ENCODE peak calls at places on chromosomes 2 and 18, in four cellular contexts. C is K562, P is IMR-90, F is GM12878. E is an unnamed sample.

GRCh38 chr2:120436885-120437603 is 91.1 kb downstream of the INHBB start:
- DNase-seq in C (peak), F (no peak), P (peak), E (peak)

GRCh38 chr18:36312806-36313395 is 15.4 kb downstream of the FHOD3 start:
- DNase-seq in P (peak), C (no peak), F (no peak), E (no peak)

GRCh38 chr2:10654069-10654468 is 35.7 kb downstream of the NOL10 start:
- DNase-seq in P (peak), C (no peak), F (no peak), E (peak)

GRCh38 chr18:49094979-49095632 is 144.3 kb upstream of the SMAD7 start:
- DNase-seq in P (peak), C (no peak), F (no peak), E (peak)

GRCh38 chr2:11379558-11379957 is 35.1 kb upstream of the ROCK2 start:
- DNase-seq in P (peak), F (no peak), C (no peak), E (no peak)

GRCh38 chr2:188573453-188573852 is 281.8 kb downstream of the GULP1 start:
- DNase-seq in P (peak), C (no peak), F (no peak), E (no peak)

GRCh38 chr2:73112026-73112912 is 479 bp downstream of the RAB11FIP5 start:
- DNase-seq in C (peak), F (no peak), P (peak), E (peak)

GRCh38 chr2:113876503-113877387 is 13.1 kb upstream of the ACTR3 start:
- DNase-seq in F (no peak), P (no peak), C (peak), E (no peak)

GRCh38 chr18:6598657-6599056 is 130.9 kb upstream of the ARHGAP28 start:
- DNase-seq in F (no peak), P (no peak), C (no peak), E (no peak)

GRCh38 chr2:203737360-203737759 is 30.9 kb downstream of the CD28 start:
- DNase-seq in C (no peak), F (no peak), P (peak), E (no peak)

GRCh38 chr2:85539361-85540130 is 578 bp downstream of the MAT2A start:
- DNase-seq in C (peak), F (peak), P (peak), E (peak)

GRCh38 chr2:133303150-133303549 is 265.1 kb downstream of the NCKAP5 start:
- DNase-seq in F (no peak), C (no peak), P (peak), E (no peak)

GRCh38 chr2:33432871-33433270 is 43.6 kb upstream of the RASGRP3 start:
- DNase-seq in P (no peak), F (no peak), C (no peak), E (no peak)

GRCh38 chr2:142876423-142876822 is 1.0 kb upstream of the KYNU start:
- DNase-seq in F (no peak), P (peak), C (no peak), E (peak)

GRCh38 chr2:233075141-233075965 is 15.2 kb downstream of the INPP5D start:
- DNase-seq in C (no peak), P (no peak), F (no peak), E (no peak)

GRCh38 chr2:191905336-191905735 is 58.4 kb upstream of the CAVIN2 start:
- DNase-seq in C (no peak), P (no peak), F (no peak), E (peak)

GRCh38 chr2:98487806-98488189 is 43.1 kb downstream of the INPP4A start:
- DNase-seq in F (peak), C (peak), P (peak), E (peak)

GRCh38 chr2:453132-453531 is 165.2 kb upstream of the ALKAL2 start:
- DNase-seq in C (no peak), P (no peak), F (no peak), E (no peak)

GRCh38 chr18:54080854-54081253 is 143.6 kb downstream of the MBD2 start:
- DNase-seq in C (no peak), F (no peak), P (no peak), E (no peak)

GRCh38 chr2:38163006-38163405 is 87.1 kb upstream of the CYP1B1 start:
- DNase-seq in P (no peak), F (no peak), C (no peak), E (no peak)

GRCh38 chr18:45423664-45424063 is 191.6 kb upstream of the SLC14A2 start:
- DNase-seq in P (no peak), C (no peak), F (no peak), E (no peak)

GRCh38 chr2:120079647-120080046 is 66.8 kb downstream of the EPB41L5 start:
- DNase-seq in C (no peak), P (no peak), F (no peak), E (peak)

GRCh38 chr18:33584845-33585775 is 7.1 kb downstream of the ASXL3 start:
- DNase-seq in F (no peak), C (no peak), P (no peak), E (no peak)
- TF ChIP-seq FOS in F (no peak), C (no peak), P (no peak), E (no peak)

DNA sequence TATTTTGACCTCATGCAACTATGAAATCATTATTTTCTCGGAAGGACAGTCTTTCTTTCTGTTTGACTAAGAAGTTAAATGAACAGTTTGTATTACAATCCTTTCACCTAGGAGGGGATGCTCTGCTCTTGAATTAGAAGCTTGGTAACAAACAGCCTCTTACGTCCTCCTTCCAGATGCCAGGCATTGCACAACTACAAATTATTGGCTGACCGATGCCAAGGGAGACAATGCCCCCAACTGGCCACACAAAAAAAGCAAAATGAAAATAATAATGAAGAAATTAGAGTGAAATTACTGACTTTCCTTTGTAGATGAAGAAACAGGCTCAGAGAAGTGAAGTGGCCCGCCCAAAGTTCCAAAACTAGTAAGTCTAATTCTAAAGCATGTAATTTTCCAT is 177.9 kb downstream of the CYRIA start:
- DNase-seq in F (no peak), C (peak), P (peak), E (peak)
- TF ChIP-seq CTCF in F (peak), C (peak), P (peak), E (peak)

GRCh38 chr18:75257596-75257995 is 47.0 kb downstream of the TSHZ1 start:
- DNase-seq in C (no peak), P (no peak), F (no peak), E (no peak)
- TF ChIP-seq POLR2A in C (no peak), P (no peak), F (no peak), E (no peak)

DNA sequence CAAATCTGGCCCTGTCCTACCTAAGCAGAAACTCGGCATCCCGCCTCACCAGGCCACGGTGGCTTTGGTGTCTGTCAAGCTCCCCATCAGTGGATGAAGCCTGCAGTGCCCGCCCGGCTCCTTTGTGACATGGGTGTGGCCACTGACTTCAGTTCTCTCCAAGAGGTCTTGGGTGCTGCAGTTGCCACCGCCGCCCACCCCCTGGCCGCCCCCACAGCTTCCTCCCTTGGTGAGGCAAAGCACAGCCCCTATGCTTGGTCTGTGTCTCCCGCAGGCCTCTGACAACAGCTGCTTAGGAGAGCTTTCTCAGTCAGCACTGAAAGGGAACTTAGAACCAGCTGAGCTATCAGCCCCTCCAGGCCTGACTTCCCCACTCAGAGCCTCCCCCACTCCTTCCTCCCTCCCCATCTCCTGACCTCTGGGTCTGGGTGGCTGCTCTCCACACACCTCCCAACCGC is 22.9 kb upstream of the GPR55 start:
- DNase-seq in P (no peak), F (peak), C (no peak), E (no peak)
- TF ChIP-seq FOS in P (no peak), F (no peak), C (no peak), E (no peak)

DNA sequence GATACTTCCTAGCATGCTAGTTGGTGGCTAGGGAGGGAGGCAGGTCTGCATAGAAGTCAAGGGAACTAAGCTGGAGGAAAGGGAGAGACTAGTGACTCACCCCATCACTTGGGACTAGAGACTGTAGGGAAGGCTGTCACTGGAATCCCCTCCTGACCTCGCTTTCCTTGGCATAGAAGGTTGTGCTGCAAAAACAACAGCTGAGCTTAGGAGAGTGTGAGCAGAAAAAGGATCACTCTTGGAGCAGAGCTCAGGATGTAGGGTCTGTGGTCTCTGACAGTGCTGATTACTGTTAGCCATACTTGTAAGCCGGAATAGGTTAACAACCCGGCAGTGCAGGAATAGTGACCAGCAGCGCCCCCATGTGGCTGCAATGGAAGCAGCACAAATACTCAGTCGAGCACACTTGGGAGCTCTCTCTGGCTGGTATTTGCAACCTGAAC is 66.9 kb upstream of the SMAD2 start:
- DNase-seq in C (peak), P (no peak), F (no peak), E (no peak)
- TF ChIP-seq CTCF in C (peak), P (peak), F (peak), E (no peak)

GRCh38 chr2:136235451-136236418 is 117.8 kb upstream of the CXCR4 start:
- DNase-seq in P (peak), C (no peak), F (no peak), E (peak)

GRCh38 chr2:136242100-136242499 is 124.2 kb upstream of the CXCR4 start:
- DNase-seq in F (no peak), P (no peak), C (no peak), E (peak)

GRCh38 chr2:136242687-136243277 is 124.8 kb upstream of the CXCR4 start:
- DNase-seq in F (no peak), P (no peak), C (no peak), E (peak)

GRCh38 chr2:136238214-136238551 is 120.2 kb upstream of the CXCR4 start:
- DNase-seq in F (no peak), P (no peak), C (no peak), E (no peak)

GRCh38 chr2:136238552-136239346 is 120.8 kb upstream of the CXCR4 start:
- DNase-seq in C (no peak), P (peak), F (peak), E (peak)
- TF ChIP-seq POLR2A in C (no peak), P (no peak), F (no peak), E (peak)

GRCh38 chr2:56801770-56802169 is 618.0 kb downstream of the CCDC85A start:
- DNase-seq in C (no peak), P (no peak), F (no peak), E (no peak)
- TF ChIP-seq FOS in C (no peak), P (no peak), F (no peak), E (no peak)

DNA sequence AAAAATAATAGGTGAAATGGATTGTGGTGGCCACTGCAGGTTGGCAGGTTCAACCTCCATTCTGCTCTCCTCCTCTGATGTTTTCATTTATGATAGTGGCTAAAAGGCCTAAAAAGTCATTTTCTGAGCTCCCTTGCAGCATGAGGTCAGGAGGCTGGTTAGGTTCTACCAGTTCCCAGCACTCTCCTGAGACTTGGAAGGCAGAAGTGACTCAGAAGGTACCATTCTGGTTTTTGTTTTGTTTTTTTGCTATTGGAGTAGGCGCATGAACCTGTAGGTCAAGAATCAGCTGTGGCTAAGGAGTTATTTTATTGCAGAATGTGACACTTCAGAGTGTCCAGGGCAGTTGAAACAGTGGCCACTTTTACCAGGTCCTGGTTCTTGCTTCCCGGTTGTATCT is 181.9 kb downstream of the CCDC102B start:
- DNase-seq in P (no peak), F (no peak), C (no peak), E (no peak)
- TF ChIP-seq CTCF in P (no peak), F (no peak), C (no peak), E (no peak)

DNA sequence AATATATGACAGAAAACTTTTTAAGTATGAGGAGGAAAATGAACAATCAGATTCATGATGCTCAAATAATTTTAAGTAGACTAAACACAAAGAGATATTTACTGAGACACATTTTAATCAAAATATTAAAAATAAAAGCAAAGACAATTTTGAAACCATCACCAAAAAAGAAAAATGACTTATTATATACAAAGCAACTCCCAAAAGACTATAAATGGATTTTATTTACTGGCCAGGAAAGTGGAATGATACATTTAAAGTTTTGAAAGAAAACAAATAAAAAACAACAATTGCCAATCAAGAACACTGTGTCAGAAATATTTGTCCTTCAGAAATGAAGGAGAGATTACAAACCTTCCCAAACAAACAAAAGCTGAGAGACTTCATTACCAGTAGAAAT is 968.5 kb upstream of the CELF4 start:
- DNase-seq in F (no peak), P (no peak), C (no peak), E (no peak)
- TF ChIP-seq POLR2A in F (no peak), P (no peak), C (no peak), E (no peak)